ENCODE peak calls at places on chromosome 9, in five cellular contexts. Z is K562, S is GM12878, M is HCT116, G is H1. Y is an unnamed sample.

GRCh38 chr9:136218673-136219072 is 13.7 kb upstream of the LHX3 start:
- DNase-seq in M (no peak), S (no peak), Z (no peak), G (no peak), Y (no peak)

GRCh38 chr9:89463986-89464901 is 33.7 kb downstream of the SEMA4D start:
- DNase-seq in S (peak; percentile 85), M (no peak), G (no peak), Z (no peak), Y (peak; percentile 89)

GRCh38 chr9:97382099-97382718 is 29.7 kb upstream of the TDRD7 start:
- DNase-seq in S (no peak), M (no peak), G (no peak), Z (no peak), Y (no peak)

GRCh38 chr9:29322240-29322639 is 1749.0 kb upstream of the C9orf72 start:
- DNase-seq in G (no peak), M (no peak), Z (no peak), S (peak; percentile 15), Y (no peak)

GRCh38 chr9:114092336-114092735 is 6.8 kb downstream of the KIF12 start:
- DNase-seq in S (no peak), G (no peak), M (no peak), Z (no peak), Y (no peak)

GRCh38 chr9:18857769-18858168 is 175.2 kb downstream of the SAXO1 start:
- DNase-seq in M (no peak), Z (no peak), S (no peak), G (no peak), Y (no peak)

GRCh38 chr9:104836767-104837166 is 72.8 kb downstream of the NIPSNAP3B start:
- DNase-seq in Z (no peak), G (no peak), M (no peak), S (no peak), Y (no peak)

GRCh38 chr9:93678199-93679019 is 102.0 kb downstream of the PHF2 start:
- DNase-seq in S (no peak), M (no peak), Z (no peak), G (peak; percentile 36), Y (no peak)

GRCh38 chr9:69197687-69198086 is 23.6 kb downstream of the TJP2 start:
- DNase-seq in Z (no peak), M (no peak), G (no peak), S (no peak), Y (no peak)
- TF ChIP-seq POLR2A in Z (no peak), M (no peak), G (no peak), S (no peak), Y (no peak)

DNA sequence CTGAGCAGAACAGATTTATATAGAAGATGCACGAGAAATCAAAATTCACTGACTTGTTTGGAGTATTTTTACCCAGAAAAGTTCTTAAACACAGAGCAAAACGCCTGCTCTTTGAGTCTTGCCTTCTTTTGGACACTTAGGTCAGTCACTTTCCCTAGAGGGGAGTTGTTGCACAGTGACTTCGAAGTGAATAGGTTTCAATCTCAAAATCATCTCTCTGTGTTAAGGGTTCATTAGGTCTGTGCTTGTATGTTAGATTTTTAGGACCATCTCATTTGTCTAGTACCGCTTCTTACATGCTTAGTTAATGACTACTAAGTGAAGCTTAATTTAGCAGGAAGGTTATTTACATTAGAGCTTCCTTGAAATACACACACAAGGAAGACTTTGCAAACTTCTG is 1.8 kb downstream of the ALDH1A1 start:
- DNase-seq in G (no peak), Z (no peak), S (no peak), M (no peak), Y (no peak)
- H3K4me3 ChIP-seq in G (no peak overlapping the region), Z (no peak overlapping the region), S (no peak overlapping the region), M (no peak overlapping the region), Y (no peak overlapping the region)

DNA sequence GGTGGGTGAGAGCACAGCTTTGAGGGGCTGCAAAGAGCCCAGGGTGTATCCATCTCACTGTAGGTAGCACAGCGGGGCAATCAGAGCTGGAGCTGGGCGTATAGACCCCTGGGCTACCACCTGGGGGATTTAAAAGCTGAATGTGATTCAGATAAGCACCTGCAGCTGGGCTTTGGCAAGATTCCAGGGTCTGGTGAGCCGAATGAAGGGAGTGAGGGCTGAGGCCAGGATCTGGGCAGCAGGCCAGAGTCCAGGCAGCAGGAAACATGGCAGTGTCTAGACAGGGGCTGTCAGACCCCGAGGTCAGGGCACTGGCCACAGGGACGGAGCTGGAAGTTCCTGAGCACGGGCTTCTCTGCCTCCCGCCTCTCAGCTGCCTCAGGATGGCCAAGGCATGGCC is 8.7 kb downstream of the ASS1 start:
- DNase-seq in Z (peak; percentile 58), G (no peak), M (no peak), S (no peak), Y (no peak)
- TF ChIP-seq MAX in Z (no peak), G (no peak), M (no peak), S (no peak), Y (no peak)

GRCh38 chr9:95508242-95508967 is 8.4 kb downstream of the PTCH1 start:
- DNase-seq in G (peak; percentile 55), M (no peak), S (no peak), Z (no peak), Y (peak; percentile 55)

GRCh38 chr9:95506438-95506691 is 10.4 kb downstream of the PTCH1 start:
- DNase-seq in M (no peak), S (no peak), G (no peak), Z (no peak), Y (peak; percentile 79)

GRCh38 chr9:95508968-95509850 is 7.6 kb downstream of the PTCH1 start:
- DNase-seq in G (peak; percentile 82), M (peak; percentile 69), Z (peak; percentile 42), S (peak; percentile 56), Y (peak; percentile 78)

GRCh38 chr9:95506692-95507455 is 9.9 kb downstream of the PTCH1 start:
- DNase-seq in M (no peak), G (peak; percentile 65), Z (peak; percentile 41), S (no peak), Y (peak; percentile 80)

DNA sequence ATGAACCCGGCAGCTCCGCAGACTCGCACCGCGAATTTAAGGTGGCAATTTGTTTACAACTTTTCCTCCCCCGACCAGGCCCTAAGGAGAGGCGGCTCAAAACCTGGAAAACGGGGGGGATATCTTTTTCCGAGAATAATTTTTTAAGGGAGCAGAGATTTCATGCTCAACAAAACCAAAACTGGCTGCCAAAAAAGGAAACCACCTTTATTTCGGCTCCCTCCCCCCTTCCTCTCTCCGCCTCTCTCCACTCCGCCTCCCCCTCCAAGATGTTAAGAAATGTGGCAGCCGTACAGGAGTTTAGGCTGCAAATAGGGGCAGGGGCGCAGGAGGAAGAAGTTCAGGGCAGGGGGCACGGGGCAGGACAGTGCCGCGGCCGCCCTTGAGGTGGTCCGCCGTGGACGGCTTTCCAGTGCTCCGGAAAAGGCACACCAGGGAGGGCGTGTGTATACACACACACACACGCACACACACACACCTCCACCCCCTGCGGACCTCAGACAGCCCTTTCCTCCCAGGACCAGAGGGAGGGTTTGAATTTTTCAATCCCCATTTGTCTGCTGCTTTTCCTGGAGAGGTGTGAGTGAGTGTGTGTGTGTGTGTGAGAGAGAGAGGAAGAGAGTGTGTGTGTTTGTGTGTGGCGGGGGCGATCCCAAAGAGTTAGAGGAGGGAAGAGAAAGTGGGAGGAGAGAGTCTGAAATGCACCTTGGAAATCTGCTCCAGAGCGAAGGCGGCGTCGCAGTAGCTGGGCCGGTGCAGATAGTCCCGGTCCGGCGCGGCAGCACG is 9.1 kb downstream of the PTCH1 start:
- DNase-seq in S (no peak), Z (no peak), G (peak; percentile 75), M (peak; percentile 63), Y (peak; percentile 72)
- TF ChIP-seq POLR2A in S (no peak), Z (peak; percentile 52), G (no peak), M (no peak), Y (no peak)

DNA sequence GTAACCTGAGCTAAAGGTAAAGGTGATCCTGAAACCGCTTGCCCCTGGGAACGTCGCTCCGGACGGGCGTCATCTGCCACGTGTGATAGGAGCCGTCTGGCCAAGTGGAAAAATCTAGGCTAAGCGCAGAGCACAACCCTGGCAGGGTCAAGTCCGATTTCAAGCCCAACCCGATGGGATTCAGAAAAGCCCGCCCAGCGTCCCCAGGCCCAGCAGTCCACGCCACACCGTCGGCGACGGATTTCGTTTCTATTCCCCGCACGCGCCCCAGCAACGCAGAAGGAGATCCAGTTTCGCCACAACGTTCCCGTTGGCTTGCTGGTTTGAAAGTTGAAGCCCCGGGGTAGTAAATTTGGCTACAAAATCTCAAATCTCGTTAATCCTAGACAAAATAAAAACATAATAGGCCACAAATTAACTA is 32.4 kb upstream of the NFIB start:
- DNase-seq in M (no peak), S (no peak), G (no peak), Z (no peak), Y (no peak)
- H3K4me3 ChIP-seq in M (no peak overlapping the region), S (no peak overlapping the region), G (peak overlapping the region; percentile 58), Z (no peak overlapping the region), Y (no peak overlapping the region)

GRCh38 chr9:131521203-131521602 is 9.9 kb downstream of the UCK1 start:
- DNase-seq in G (no peak), Z (no peak), M (no peak), S (no peak), Y (no peak)
- TF ChIP-seq MAX in G (no peak), Z (no peak), M (no peak), S (no peak), Y (no peak)

DNA sequence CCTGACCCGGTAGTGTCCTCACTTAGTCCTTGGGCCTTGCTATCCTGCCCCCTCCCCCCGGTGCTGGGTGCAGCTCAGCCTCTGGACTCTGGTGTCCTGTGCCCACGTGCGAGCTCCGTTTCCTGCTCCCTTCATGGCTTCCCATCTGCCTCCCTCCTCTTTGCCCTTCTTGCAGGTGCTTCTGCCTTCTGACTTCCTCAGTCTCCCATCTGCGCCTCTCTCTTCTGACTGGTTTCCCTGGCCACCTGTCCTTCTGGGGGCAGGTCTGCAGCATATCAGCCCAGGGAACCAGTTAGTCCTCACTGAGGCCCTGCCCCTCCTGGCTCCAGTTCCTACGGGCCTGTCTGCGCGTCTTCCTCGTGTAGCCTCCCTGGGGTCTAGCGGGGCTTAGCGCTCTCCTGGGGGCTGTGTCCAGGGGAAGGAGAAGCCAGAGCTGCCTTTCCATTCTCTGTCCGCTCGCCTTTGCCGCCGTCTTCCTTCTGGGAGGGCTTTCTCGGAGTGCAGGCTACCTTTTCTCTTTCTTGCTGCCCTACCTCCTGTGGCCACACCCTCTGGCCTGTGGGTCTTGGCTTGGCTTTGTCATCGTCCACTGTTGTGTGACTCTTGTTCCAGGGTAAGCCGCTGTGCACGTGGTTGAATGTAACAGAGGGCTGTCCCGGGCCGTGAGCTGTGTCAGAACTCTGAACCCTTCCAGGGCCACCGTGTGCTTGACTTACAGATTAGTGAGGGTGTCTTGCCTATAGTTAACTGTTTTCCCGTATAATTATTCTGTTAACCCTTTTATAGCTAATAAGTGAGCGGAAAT is 51.8 kb downstream of the EHMT1 start:
- DNase-seq in G (peak; percentile 69), Z (peak; percentile 65), S (no peak), M (no peak), Y (no peak)
- TF ChIP-seq POLR2A in G (no peak), Z (no peak), S (no peak), M (no peak), Y (no peak)